ENCODE peak calls at places on chromosomes 16 and 17, in four cellular contexts. One of them, this sample, is unnamed.

GRCh38 chr17:54544239-54544638 is 356.4 kb upstream of the TOM1L1 start:
- DNase-seq in GM12878: no peak
- DNase-seq in K562: no peak
- DNase-seq in A549: no peak
- DNase-seq in this sample: no peak

GRCh38 chr17:40461036-40461721 is 17.9 kb downstream of the IGFBP4 start:
- DNase-seq in K562: no peak
- DNase-seq in GM12878: no peak
- DNase-seq in A549: peak
- DNase-seq in this sample: no peak

GRCh38 chr17:36049643-36050042 is 14.4 kb upstream of the CCL18 start:
- DNase-seq in K562: no peak
- DNase-seq in GM12878: no peak
- DNase-seq in A549: no peak
- DNase-seq in this sample: no peak

GRCh38 chr16:77063617-77064016 is 127.4 kb upstream of the MON1B start:
- DNase-seq in K562: no peak
- DNase-seq in A549: no peak
- DNase-seq in GM12878: no peak
- DNase-seq in this sample: no peak

GRCh38 chr17:79340771-79341528 is 266.3 kb downstream of the ENGASE start:
- DNase-seq in K562: no peak
- DNase-seq in A549: no peak
- DNase-seq in GM12878: peak
- DNase-seq in this sample: no peak

GRCh38 chr17:9148908-9149536 is 127.7 kb downstream of the NTN1 start:
- DNase-seq in GM12878: no peak
- DNase-seq in K562: no peak
- DNase-seq in A549: no peak
- DNase-seq in this sample: no peak

GRCh38 chr16:19429271-19429670 is 11.6 kb downstream of the TMC5 start:
- DNase-seq in A549: peak
- DNase-seq in GM12878: no peak
- DNase-seq in K562: no peak
- DNase-seq in this sample: no peak

GRCh38 chr17:42541041-42541833 is 5.2 kb downstream of the NAGLU start:
- DNase-seq in GM12878: no peak
- DNase-seq in K562: no peak
- DNase-seq in A549: no peak
- DNase-seq in this sample: peak

GRCh38 chr16:15466886-15467781 is 32.7 kb downstream of the BMERB1 start:
- DNase-seq in K562: no peak
- DNase-seq in A549: peak
- DNase-seq in GM12878: no peak
- DNase-seq in this sample: peak

DNA sequence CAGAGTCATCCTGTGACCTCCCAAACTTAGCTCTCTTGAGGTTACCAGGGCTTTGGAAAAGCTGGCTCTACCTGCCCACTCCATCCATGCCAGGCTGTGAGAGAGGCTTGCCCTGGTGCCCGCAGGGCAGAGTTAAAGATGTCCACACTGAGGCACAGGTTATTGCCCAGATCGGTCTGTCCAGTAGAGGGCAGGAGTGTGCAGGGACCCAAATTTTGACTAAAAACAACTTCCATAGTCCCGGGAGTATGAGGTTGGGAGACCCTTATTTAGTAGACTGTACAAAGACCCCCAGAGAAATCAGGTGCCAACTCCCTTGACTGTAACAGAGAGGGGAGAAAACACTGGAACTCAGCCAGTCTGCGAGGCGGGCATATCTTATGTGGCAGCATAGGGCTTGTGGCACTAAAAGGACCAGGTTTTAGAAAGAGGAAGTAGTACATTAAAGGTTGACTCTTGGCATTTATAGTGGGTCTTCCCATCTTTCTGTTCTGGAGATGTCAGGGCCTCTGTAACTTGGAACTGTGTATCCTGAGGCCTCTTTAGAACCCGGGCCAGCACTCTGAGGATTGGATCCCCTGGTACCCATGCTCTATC is 43.3 kb downstream of the HNF1B start:
- DNase-seq in A549: peak
- DNase-seq in K562: peak
- DNase-seq in GM12878: peak
- DNase-seq in this sample: no peak
- TF ChIP-seq POLR2AphosphoS2 in A549: no peak
- TF ChIP-seq POLR2AphosphoS2 in K562: no peak
- TF ChIP-seq POLR2AphosphoS2 in GM12878: no peak
- TF ChIP-seq POLR2AphosphoS2 in this sample: no peak

DNA sequence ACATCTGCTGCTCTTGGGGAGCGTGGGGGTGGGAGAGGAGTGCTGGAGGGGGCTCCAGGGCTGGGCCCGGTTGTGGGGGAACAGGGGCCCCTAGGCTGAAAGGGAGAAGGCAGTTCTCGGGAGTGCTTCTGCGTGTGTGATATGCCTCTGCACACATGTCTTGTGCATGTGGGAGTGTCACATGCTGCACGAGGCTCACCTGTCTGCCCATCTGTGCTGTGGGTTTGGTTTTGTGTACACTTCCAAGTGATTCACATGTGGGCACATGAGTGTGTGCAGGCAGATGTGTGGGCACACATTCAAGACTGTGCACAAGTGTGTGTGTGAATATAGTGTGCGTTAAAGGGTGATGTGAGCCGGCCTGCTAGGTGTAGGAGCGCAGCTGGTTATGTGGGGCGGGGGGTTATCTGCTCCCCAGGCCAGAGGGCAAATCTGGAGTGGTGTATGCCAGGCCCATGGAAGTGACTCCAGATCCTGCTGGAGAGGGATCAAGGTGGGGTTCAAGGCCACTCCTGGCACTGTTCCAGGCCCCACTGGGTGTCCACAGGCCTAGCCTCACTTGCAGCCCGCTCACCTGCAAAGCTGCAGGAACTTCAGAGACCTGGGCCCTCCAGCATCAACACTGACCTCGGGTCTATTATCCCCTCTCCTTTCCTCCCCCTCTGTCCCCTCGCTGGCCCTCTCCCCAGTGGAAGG is 3.8 kb upstream of the BAHCC1 start:
- DNase-seq in K562: no peak
- DNase-seq in A549: no peak
- DNase-seq in GM12878: no peak
- DNase-seq in this sample: no peak
- TF ChIP-seq POLR2AphosphoS2 in K562: no peak
- TF ChIP-seq POLR2AphosphoS2 in A549: peak
- TF ChIP-seq POLR2AphosphoS2 in GM12878: no peak
- TF ChIP-seq POLR2AphosphoS2 in this sample: no peak

GRCh38 chr16:58365623-58366022 is 26.6 kb upstream of the GINS3 start:
- DNase-seq in GM12878: no peak
- DNase-seq in K562: no peak
- DNase-seq in A549: no peak
- DNase-seq in this sample: no peak
- TF ChIP-seq POLR2AphosphoS2 in GM12878: no peak
- TF ChIP-seq POLR2AphosphoS2 in K562: no peak
- TF ChIP-seq POLR2AphosphoS2 in A549: no peak
- TF ChIP-seq POLR2AphosphoS2 in this sample: no peak

GRCh38 chr17:81246679-81247338 is 7.7 kb downstream of the NDUFAF8 start:
- DNase-seq in A549: no peak
- DNase-seq in GM12878: no peak
- DNase-seq in K562: no peak
- DNase-seq in this sample: no peak

GRCh38 chr17:81248649-81249048 is 9.5 kb downstream of the NDUFAF8 start:
- DNase-seq in GM12878: no peak
- DNase-seq in K562: no peak
- DNase-seq in A549: no peak
- DNase-seq in this sample: no peak

GRCh38 chr17:81246343-81246670 is 7.2 kb downstream of the NDUFAF8 start:
- DNase-seq in K562: no peak
- DNase-seq in GM12878: no peak
- DNase-seq in A549: no peak
- DNase-seq in this sample: no peak

GRCh38 chr17:81245665-81246342 is 6.7 kb downstream of the NDUFAF8 start:
- DNase-seq in A549: no peak
- DNase-seq in K562: no peak
- DNase-seq in GM12878: no peak
- DNase-seq in this sample: no peak

GRCh38 chr17:81247339-81247990 is 8.3 kb downstream of the NDUFAF8 start:
- DNase-seq in A549: no peak
- DNase-seq in GM12878: no peak
- DNase-seq in K562: no peak
- DNase-seq in this sample: no peak
- TF ChIP-seq POLR2AphosphoS2 in A549: no peak
- TF ChIP-seq POLR2AphosphoS2 in GM12878: no peak
- TF ChIP-seq POLR2AphosphoS2 in K562: no peak
- TF ChIP-seq POLR2AphosphoS2 in this sample: no peak

DNA sequence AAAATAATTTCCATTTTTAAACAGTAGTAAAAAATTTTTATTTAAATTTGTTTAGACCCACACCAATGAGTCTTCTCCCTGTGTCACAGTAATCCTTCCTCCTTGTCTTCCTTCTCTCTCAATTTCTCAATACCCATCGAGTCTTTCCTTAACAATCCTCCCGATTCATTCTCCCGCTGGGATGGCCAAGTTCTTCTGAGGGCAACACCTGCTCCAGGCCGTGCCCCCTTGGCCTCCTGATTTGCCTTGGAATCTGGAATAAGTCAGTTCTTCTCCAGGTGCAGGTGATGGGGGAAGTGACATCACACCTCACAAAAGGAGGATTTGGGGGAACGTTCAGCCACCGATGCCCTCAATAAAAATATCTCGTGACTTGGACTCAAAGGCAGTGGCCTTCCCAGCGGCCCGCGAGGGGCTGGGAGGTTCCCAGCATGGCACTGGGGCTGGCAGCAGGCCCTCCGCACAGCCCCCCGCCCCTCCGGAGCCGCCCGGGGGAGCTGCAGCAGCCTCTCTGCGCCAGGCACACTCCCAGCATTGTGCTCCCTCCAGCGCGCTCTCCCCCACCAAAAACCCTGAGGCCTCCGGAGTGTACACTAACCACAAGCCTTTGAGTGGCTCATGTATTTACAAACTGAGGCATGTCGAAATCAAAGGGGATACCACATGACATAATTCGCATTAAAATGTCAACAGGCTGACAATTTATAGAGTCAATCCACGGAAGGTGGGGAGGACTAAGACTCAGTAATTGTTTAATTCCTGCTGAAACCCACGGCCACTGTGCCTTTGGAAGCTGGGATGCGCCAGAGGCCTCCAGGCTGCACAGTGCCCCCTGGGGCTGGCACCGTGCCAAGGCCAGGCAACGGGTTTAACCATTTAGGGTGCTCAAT is 120.5 kb downstream of the ZFHX3 start:
- DNase-seq in A549: peak
- DNase-seq in GM12878: no peak
- DNase-seq in K562: no peak
- DNase-seq in this sample: peak
- TF ChIP-seq POLR2AphosphoS2 in A549: no peak
- TF ChIP-seq POLR2AphosphoS2 in GM12878: no peak
- TF ChIP-seq POLR2AphosphoS2 in K562: no peak
- TF ChIP-seq POLR2AphosphoS2 in this sample: no peak

GRCh38 chr16:68286153-68287074 is 22.1 kb downstream of the SLC7A6 start:
- DNase-seq in A549: no peak
- DNase-seq in GM12878: no peak
- DNase-seq in K562: no peak
- DNase-seq in this sample: peak
- TF ChIP-seq POLR2AphosphoS2 in A549: no peak
- TF ChIP-seq POLR2AphosphoS2 in GM12878: no peak
- TF ChIP-seq POLR2AphosphoS2 in K562: no peak
- TF ChIP-seq POLR2AphosphoS2 in this sample: no peak